ENCODE peak calls at places on chromosomes 4 and X, in five cellular contexts. O is activated B cell treated with CpG ODN at 0.5 μM for 24 hours; Z is endodermal cell; H is stimulated activated CD8-positive, alpha-beta memory T cell treated with anti-CD3 and anti-CD28 coated beads, Interleukin-7, amount 100 ng/mL, for 4 hours; J is HT1080. Y is an unnamed sample.

GRCh38 chr4:47747846-47748494 is 89.9 kb downstream of the CORIN start:
- DNase-seq in O (no peak), Z (no peak), H (no peak), J (no peak), Y (no peak)

GRCh38 chr4:56728512-56728911 is 47.4 kb upstream of the HOPX start:
- DNase-seq in O (no peak), Z (no peak), H (no peak), J (peak), Y (no peak)

GRCh38 chrX:124679199-124679598 is 332.8 kb downstream of the SH2D1A start:
- DNase-seq in O (no peak), Z (no peak), H (no peak), J (no peak), Y (no peak)

GRCh38 chrX:103101280-103102042 is 8.5 kb upstream of the NXF3 start:
- DNase-seq in O (no peak), Z (peak), H (no peak), J (no peak), Y (no peak)

GRCh38 chr4:90078440-90078839 is 48.8 kb upstream of the CCSER1 start:
- DNase-seq in O (no peak), Z (no peak), H (no peak), J (peak), Y (no peak)

GRCh38 chrX:36422368-36422767 is 502.8 kb downstream of the CFAP47 start:
- DNase-seq in O (no peak), Z (no peak), H (no peak), J (no peak), Y (no peak)

GRCh38 chr4:54661156-54661555 is 3.4 kb downstream of the KIT start:
- DNase-seq in O (no peak), Z (no peak), H (no peak), J (peak), Y (no peak)

GRCh38 chr4:41158274-41158673 is 56.1 kb downstream of the APBB2 start:
- DNase-seq in O (no peak), Z (no peak), H (no peak), J (no peak), Y (no peak)

GRCh38 chrX:2552621-2553297 is 52.0 kb upstream of the DHRSX start:
- DNase-seq in O (no peak), Z (no peak), H (no peak), J (peak), Y (no peak)

GRCh38 chrX:106286053-106286650 is 118.0 kb downstream of the PWWP3B start:
- DNase-seq in O (no peak), Z (no peak), H (no peak), J (peak), Y (peak)

GRCh38 chrX:10582215-10582733 is 38.1 kb downstream of the MID1 start:
- DNase-seq in O (no peak), Z (no peak), H (no peak), J (peak), Y (no peak)

GRCh38 chrX:9465380-9466114 is 689 bp downstream of the TBL1X start:
- DNase-seq in O (peak), Z (peak), H (no peak), J (no peak), Y (no peak)

GRCh38 chrX:71251456-71251973 is 2.4 kb downstream of the ZMYM3 start:
- DNase-seq in O (no peak), Z (no peak), H (no peak), J (no peak), Y (no peak)

GRCh38 chrX:153775631-153776595 is 4.9 kb upstream of the SRPK3 start:
- DNase-seq in O (no peak), Z (no peak), H (no peak), J (no peak), Y (peak)

GRCh38 chr4:99968330-99968729 is 18.3 kb upstream of the H2AZ1 start:
- DNase-seq in O (no peak), Z (no peak), H (no peak), J (peak), Y (no peak)

GRCh38 chr4:52071786-52072552 is 20.9 kb downstream of the SPATA18 start:
- DNase-seq in O (no peak), Z (no peak), H (no peak), J (no peak), Y (no peak)

GRCh38 chr4:7928711-7929505 is 10.8 kb downstream of the AFAP1 start:
- DNase-seq in O (no peak), Z (no peak), H (no peak), J (no peak), Y (no peak)

GRCh38 chr4:124334119-124334518 is 378.4 kb downstream of the ANKRD50 start:
- DNase-seq in O (no peak), Z (peak), H (no peak), J (peak), Y (peak)

GRCh38 chr4:125049711-125050110 is 265.0 kb upstream of the FAT4 start:
- DNase-seq in O (no peak), Z (no peak), H (no peak), J (no peak), Y (no peak)

GRCh38 chr4:150248181-150248580 is 169.9 kb downstream of the DCLK2 start:
- DNase-seq in O (no peak), Z (no peak), H (no peak), J (no peak), Y (no peak)

GRCh38 chr4:152045781-152046571 is 285.2 kb upstream of the GATB start:
- DNase-seq in O (no peak), Z (peak), H (no peak), J (no peak), Y (no peak)

GRCh38 chr4:17280266-17280665 is 231.6 kb downstream of the QDPR start:
- DNase-seq in O (no peak), Z (no peak), H (no peak), J (no peak), Y (no peak)

GRCh38 chr4:147735413-147736301 is 3.8 kb downstream of the ARHGAP10 start:
- DNase-seq in O (no peak), Z (no peak), H (no peak), J (no peak), Y (no peak)

GRCh38 chr4:108301583-108302256 is 133.0 kb upstream of the LEF1 start:
- DNase-seq in O (no peak), Z (no peak), H (no peak), J (no peak), Y (no peak)

GRCh38 chrX:149453911-149454820 is 50.9 kb downstream of the IDS start:
- DNase-seq in O (no peak), Z (no peak), H (no peak), J (no peak), Y (no peak)

GRCh38 chr4:188282620-188283232 is 143.5 kb downstream of the TRIML1 start:
- DNase-seq in O (no peak), Z (peak), H (no peak), J (no peak), Y (no peak)

GRCh38 chr4:1715002-1715761 is 3.1 kb upstream of the SLBP start:
- DNase-seq in O (no peak), Z (no peak), H (no peak), J (no peak), Y (no peak)

GRCh38 chr4:114417214-114417613 is 181.4 kb upstream of the UGT8 start:
- DNase-seq in O (no peak), Z (no peak), H (no peak), J (peak), Y (no peak)

GRCh38 chr4:1321946-1322650 is 24.9 kb upstream of the UVSSA start:
- DNase-seq in O (no peak), Z (peak), H (no peak), J (no peak), Y (no peak)

GRCh38 chrX:18353931-18354368 is 538 bp downstream of the SCML2 start:
- DNase-seq in O (peak), Z (peak), H (no peak), J (no peak), Y (no peak)

GRCh38 chrX:49271341-49271740 is 1.7 kb downstream of the PPP1R3F start:
- DNase-seq in O (no peak), Z (no peak), H (no peak), J (no peak), Y (no peak)

GRCh38 chr4:81724925-81725329 is 253.2 kb upstream of the RASGEF1B start:
- DNase-seq in O (peak), Z (peak), H (peak), J (peak), Y (no peak)

GRCh38 chr4:132642196-132642817 is 506.8 kb upstream of the PCDH10 start:
- DNase-seq in O (no peak), Z (peak), H (no peak), J (peak), Y (peak)

GRCh38 chrX:137771537-137771936 is 205.6 kb downstream of the ZIC3 start:
- DNase-seq in O (no peak), Z (no peak), H (no peak), J (no peak), Y (no peak)

GRCh38 chr4:78864405-78865024 is 74.7 kb downstream of the PAQR3 start:
- DNase-seq in O (no peak), Z (no peak), H (no peak), J (peak), Y (no peak)

GRCh38 chrX:20547649-20548051 is 280.9 kb upstream of the RPS6KA3 start:
- DNase-seq in O (no peak), Z (no peak), H (no peak), J (peak), Y (no peak)

GRCh38 chr4:15240764-15241163 is 187.1 kb upstream of the C1QTNF7 start:
- DNase-seq in O (no peak), Z (no peak), H (no peak), J (peak), Y (no peak)

GRCh38 chrX:144637731-144638130 is 609.6 kb upstream of the SPANXN1 start:
- DNase-seq in O (no peak), Z (no peak), H (no peak), J (peak), Y (no peak)

GRCh38 chr4:136056748-136057147 is 1475.5 kb downstream of the PCDH18 start:
- DNase-seq in O (no peak), Z (no peak), H (no peak), J (no peak), Y (no peak)

GRCh38 chrX:64977830-64978229 is 1.6 kb upstream of the ZC4H2 start:
- DNase-seq in O (no peak), Z (no peak), H (no peak), J (peak), Y (no peak)

Y was measured in HuH-7.5.